ENCODE peak calls at places on chromosomes 11 and 22, in ten cellular contexts. One of them, this sample, is unnamed.

GRCh38 chr11:123616505-123617198 is 37.8 kb downstream of the SCN3B start:
- DNase-seq in AG04450: peak; percentile 61
- DNase-seq in cardiac fibroblast: peak; percentile 92
- DNase-seq in hepatocyte: peak; percentile 46
- DNase-seq in Panc1: no peak
- DNase-seq in H9: no peak
- DNase-seq in H1: no peak
- DNase-seq in astrocyte of the spinal cord: peak; percentile 37
- DNase-seq in HFFc6: peak; percentile 34
- DNase-seq in B cell: no peak
- DNase-seq in this sample: no peak

GRCh38 chr11:10302744-10303557 is 1.9 kb upstream of the ADM start:
- DNase-seq in B cell: peak; percentile 64
- DNase-seq in HFFc6: peak; percentile 58
- DNase-seq in astrocyte of the spinal cord: peak; percentile 73
- DNase-seq in H1: no peak
- DNase-seq in hepatocyte: peak; percentile 90
- DNase-seq in AG04450: no peak
- DNase-seq in H9: peak; percentile 59
- DNase-seq in cardiac fibroblast: peak; percentile 77
- DNase-seq in Panc1: no peak
- DNase-seq in this sample: peak; percentile 81

GRCh38 chr11:67572305-67572704 is 11.3 kb upstream of the GSTP1 start:
- DNase-seq in B cell: no peak
- DNase-seq in AG04450: no peak
- DNase-seq in H1: no peak
- DNase-seq in Panc1: no peak
- DNase-seq in HFFc6: no peak
- DNase-seq in cardiac fibroblast: no peak
- DNase-seq in astrocyte of the spinal cord: no peak
- DNase-seq in hepatocyte: no peak
- DNase-seq in H9: no peak
- DNase-seq in this sample: no peak

GRCh38 chr11:13038366-13038765 is 29.2 kb downstream of the RASSF10 start:
- DNase-seq in B cell: no peak
- DNase-seq in H1: no peak
- DNase-seq in AG04450: no peak
- DNase-seq in hepatocyte: no peak
- DNase-seq in Panc1: no peak
- DNase-seq in HFFc6: no peak
- DNase-seq in cardiac fibroblast: no peak
- DNase-seq in astrocyte of the spinal cord: no peak
- DNase-seq in H9: no peak
- DNase-seq in this sample: no peak

GRCh38 chr11:129702410-129703390 is 112.9 kb upstream of the TMEM45B start:
- DNase-seq in H1: no peak
- DNase-seq in cardiac fibroblast: no peak
- DNase-seq in Panc1: no peak
- DNase-seq in hepatocyte: no peak
- DNase-seq in astrocyte of the spinal cord: no peak
- DNase-seq in HFFc6: no peak
- DNase-seq in H9: peak; percentile 17
- DNase-seq in B cell: no peak
- DNase-seq in AG04450: no peak
- DNase-seq in this sample: no peak

GRCh38 chr11:121650520-121651266 is 197.9 kb upstream of the SORL1-AS1 start:
- DNase-seq in cardiac fibroblast: no peak
- DNase-seq in H9: no peak
- DNase-seq in hepatocyte: no peak
- DNase-seq in Panc1: no peak
- DNase-seq in H1: no peak
- DNase-seq in AG04450: no peak
- DNase-seq in B cell: no peak
- DNase-seq in astrocyte of the spinal cord: no peak
- DNase-seq in HFFc6: no peak
- DNase-seq in this sample: no peak

GRCh38 chr11:10181811-10182210 is 112.2 kb downstream of the SBF2 start:
- DNase-seq in B cell: no peak
- DNase-seq in hepatocyte: peak; percentile 6
- DNase-seq in AG04450: no peak
- DNase-seq in H9: no peak
- DNase-seq in HFFc6: peak; percentile 66
- DNase-seq in astrocyte of the spinal cord: peak; percentile 45
- DNase-seq in cardiac fibroblast: peak; percentile 68
- DNase-seq in Panc1: peak; percentile 17
- DNase-seq in H1: no peak
- DNase-seq in this sample: no peak

GRCh38 chr11:109629734-109630133 is 207.7 kb downstream of the C11orf87 start:
- DNase-seq in AG04450: no peak
- DNase-seq in HFFc6: no peak
- DNase-seq in H1: no peak
- DNase-seq in hepatocyte: no peak
- DNase-seq in Panc1: no peak
- DNase-seq in cardiac fibroblast: no peak
- DNase-seq in B cell: no peak
- DNase-seq in astrocyte of the spinal cord: no peak
- DNase-seq in H9: no peak
- DNase-seq in this sample: no peak

GRCh38 chr22:48592931-48593330 is 1234.7 kb downstream of the BRD1 start:
- DNase-seq in B cell: no peak
- DNase-seq in hepatocyte: no peak
- DNase-seq in cardiac fibroblast: no peak
- DNase-seq in astrocyte of the spinal cord: no peak
- DNase-seq in HFFc6: no peak
- DNase-seq in AG04450: no peak
- DNase-seq in H9: no peak
- DNase-seq in Panc1: no peak
- DNase-seq in H1: no peak
- DNase-seq in this sample: no peak

GRCh38 chr11:32659672-32660071 is 76.0 kb downstream of the EIF3M start:
- DNase-seq in astrocyte of the spinal cord: no peak
- DNase-seq in H1: no peak
- DNase-seq in cardiac fibroblast: no peak
- DNase-seq in H9: no peak
- DNase-seq in hepatocyte: no peak
- DNase-seq in B cell: no peak
- DNase-seq in HFFc6: no peak
- DNase-seq in AG04450: no peak
- DNase-seq in Panc1: no peak
- DNase-seq in this sample: no peak

GRCh38 chr11:115207166-115207591 is 297.0 kb downstream of the CADM1 start:
- DNase-seq in hepatocyte: peak; percentile 16
- DNase-seq in AG04450: no peak
- DNase-seq in H9: no peak
- DNase-seq in H1: no peak
- DNase-seq in astrocyte of the spinal cord: no peak
- DNase-seq in Panc1: no peak
- DNase-seq in HFFc6: no peak
- DNase-seq in B cell: no peak
- DNase-seq in cardiac fibroblast: no peak
- DNase-seq in this sample: no peak

GRCh38 chr11:5922749-5923426 is 19.2 kb upstream of the OR56A3 start:
- DNase-seq in hepatocyte: no peak
- DNase-seq in H1: no peak
- DNase-seq in AG04450: no peak
- DNase-seq in Panc1: no peak
- DNase-seq in B cell: no peak
- DNase-seq in H9: no peak
- DNase-seq in cardiac fibroblast: no peak
- DNase-seq in astrocyte of the spinal cord: no peak
- DNase-seq in HFFc6: no peak
- DNase-seq in this sample: no peak

GRCh38 chr11:3227568-3228444 is 4.4 kb downstream of the MRGPRE start:
- DNase-seq in B cell: peak; percentile 22
- DNase-seq in cardiac fibroblast: no peak
- DNase-seq in Panc1: no peak
- DNase-seq in H1: no peak
- DNase-seq in astrocyte of the spinal cord: no peak
- DNase-seq in HFFc6: no peak
- DNase-seq in hepatocyte: no peak
- DNase-seq in AG04450: no peak
- DNase-seq in H9: peak; percentile 31
- DNase-seq in this sample: no peak

GRCh38 chr22:20165913-20166312 is 15.1 kb upstream of the CCDC188 start:
- DNase-seq in H9: no peak
- DNase-seq in H1: no peak
- DNase-seq in AG04450: no peak
- DNase-seq in cardiac fibroblast: no peak
- DNase-seq in astrocyte of the spinal cord: no peak
- DNase-seq in Panc1: no peak
- DNase-seq in HFFc6: no peak
- DNase-seq in hepatocyte: no peak
- DNase-seq in B cell: no peak
- DNase-seq in this sample: no peak

GRCh38 chr11:75563501-75563977 is 1.5 kb downstream of the SERPINH1 start:
- DNase-seq in HFFc6: no peak
- DNase-seq in cardiac fibroblast: no peak
- DNase-seq in H9: no peak
- DNase-seq in B cell: no peak
- DNase-seq in hepatocyte: no peak
- DNase-seq in AG04450: no peak
- DNase-seq in Panc1: no peak
- DNase-seq in H1: no peak
- DNase-seq in astrocyte of the spinal cord: no peak
- DNase-seq in this sample: no peak

GRCh38 chr11:26704249-26704648 is 17.6 kb downstream of the SLC5A12 start:
- DNase-seq in HFFc6: no peak
- DNase-seq in cardiac fibroblast: no peak
- DNase-seq in hepatocyte: peak; percentile 47
- DNase-seq in B cell: no peak
- DNase-seq in H1: no peak
- DNase-seq in H9: no peak
- DNase-seq in AG04450: no peak
- DNase-seq in astrocyte of the spinal cord: peak; percentile 12
- DNase-seq in Panc1: no peak
- DNase-seq in this sample: no peak

GRCh38 chr11:440065-441042 is 1.5 kb downstream of the ANO9 start:
- DNase-seq in Panc1: no peak
- DNase-seq in H9: no peak
- DNase-seq in H1: no peak
- DNase-seq in AG04450: no peak
- DNase-seq in cardiac fibroblast: peak; percentile 49
- DNase-seq in astrocyte of the spinal cord: no peak
- DNase-seq in HFFc6: no peak
- DNase-seq in hepatocyte: no peak
- DNase-seq in B cell: no peak
- DNase-seq in this sample: no peak
- TF ChIP-seq CTCF in Panc1: no peak
- TF ChIP-seq CTCF in H9: peak; percentile 36
- TF ChIP-seq CTCF in H1: peak; percentile 24
- TF ChIP-seq CTCF in AG04450: peak; percentile 23
- TF ChIP-seq CTCF in cardiac fibroblast: peak; percentile 21
- TF ChIP-seq CTCF in astrocyte of the spinal cord: no peak
- TF ChIP-seq CTCF in HFFc6: peak; percentile 14
- TF ChIP-seq CTCF in hepatocyte: peak; percentile 16
- TF ChIP-seq CTCF in B cell: no peak
- TF ChIP-seq CTCF in this sample: no peak

DNA sequence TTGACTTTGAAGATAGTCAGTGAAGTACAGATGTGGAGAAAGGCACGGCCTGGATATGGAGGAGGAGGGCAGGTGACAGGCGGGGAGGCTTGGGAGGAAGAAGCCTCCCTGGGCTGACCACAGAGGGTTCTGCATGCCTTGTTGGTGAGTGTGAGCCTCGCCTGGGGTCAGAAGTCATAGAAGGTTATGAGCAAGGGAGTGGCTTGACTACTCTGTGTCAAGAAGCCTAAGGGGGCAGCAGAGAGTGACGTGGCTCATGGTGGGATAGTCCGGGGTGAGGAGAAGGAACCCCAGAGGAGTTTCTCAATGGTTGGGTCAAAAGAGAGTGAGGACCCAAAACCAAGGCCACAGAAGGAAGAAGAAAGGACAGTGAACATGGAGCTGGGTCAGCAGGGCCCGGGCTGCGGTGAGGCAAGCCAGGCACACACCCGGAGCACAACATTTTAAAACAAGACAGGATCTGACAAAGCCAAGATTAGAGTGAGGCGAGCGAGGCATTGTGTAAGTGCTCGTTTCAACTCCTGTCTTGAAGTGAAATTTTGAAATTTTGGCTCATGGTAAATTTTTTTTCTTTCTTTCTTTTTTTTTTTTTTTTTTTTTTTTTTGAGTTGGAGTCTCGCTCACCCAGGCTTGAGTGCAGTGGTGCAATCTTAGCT is 31.9 kb downstream of the PDGFB start:
- DNase-seq in astrocyte of the spinal cord: no peak
- DNase-seq in hepatocyte: no peak
- DNase-seq in AG04450: no peak
- DNase-seq in H1: no peak
- DNase-seq in Panc1: peak; percentile 63
- DNase-seq in B cell: no peak
- DNase-seq in cardiac fibroblast: peak; percentile 84
- DNase-seq in HFFc6: peak; percentile 37
- DNase-seq in H9: peak; percentile 73
- DNase-seq in this sample: no peak
- TF ChIP-seq CTCF in astrocyte of the spinal cord: no peak
- TF ChIP-seq CTCF in hepatocyte: no peak
- TF ChIP-seq CTCF in AG04450: no peak
- TF ChIP-seq CTCF in H1: peak; percentile 30
- TF ChIP-seq CTCF in Panc1: no peak
- TF ChIP-seq CTCF in B cell: no peak
- TF ChIP-seq CTCF in cardiac fibroblast: peak; percentile 18
- TF ChIP-seq CTCF in HFFc6: peak; percentile 31
- TF ChIP-seq CTCF in H9: peak; percentile 56
- TF ChIP-seq CTCF in this sample: no peak

DNA sequence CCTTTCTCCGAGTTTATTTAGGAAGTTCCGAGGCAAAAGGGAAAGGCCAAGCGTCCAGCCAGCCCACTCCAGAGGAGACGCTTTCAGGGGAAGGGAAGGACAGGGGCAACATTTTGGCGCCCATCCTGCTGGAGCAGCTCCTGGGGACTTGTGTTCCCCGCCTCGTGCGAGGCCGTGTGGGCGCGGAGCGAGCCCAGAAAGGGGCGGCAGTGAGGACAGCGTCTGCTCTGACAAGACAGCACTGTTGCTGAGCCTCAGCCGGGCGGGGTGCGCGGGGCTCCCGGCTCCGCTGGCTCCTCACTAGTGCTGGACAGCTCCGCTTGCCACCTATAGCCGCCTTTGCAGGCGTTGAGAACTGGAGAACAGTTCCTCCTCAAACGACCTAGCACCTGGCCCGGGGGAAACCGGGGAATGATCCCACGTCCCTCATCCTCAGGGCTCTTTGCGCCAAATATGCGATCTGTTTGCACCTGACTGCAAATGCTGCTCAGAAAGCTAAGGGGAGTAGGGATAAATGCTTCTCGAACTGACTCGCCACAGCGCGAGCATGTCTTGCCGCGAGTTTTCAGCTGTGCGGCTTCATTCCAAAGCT is 722 bp upstream of the GUCY1A2 start:
- DNase-seq in hepatocyte: peak; percentile 92
- DNase-seq in HFFc6: peak; percentile 21
- DNase-seq in H1: no peak
- DNase-seq in AG04450: peak; percentile 16
- DNase-seq in Panc1: no peak
- DNase-seq in cardiac fibroblast: peak; percentile 75
- DNase-seq in H9: peak; percentile 90
- DNase-seq in astrocyte of the spinal cord: peak; percentile 84
- DNase-seq in B cell: peak; percentile 21
- DNase-seq in this sample: no peak
- TF ChIP-seq CTCF in hepatocyte: no peak
- TF ChIP-seq CTCF in HFFc6: no peak
- TF ChIP-seq CTCF in H1: no peak
- TF ChIP-seq CTCF in AG04450: no peak
- TF ChIP-seq CTCF in Panc1: no peak
- TF ChIP-seq CTCF in cardiac fibroblast: no peak
- TF ChIP-seq CTCF in H9: no peak
- TF ChIP-seq CTCF in astrocyte of the spinal cord: no peak
- TF ChIP-seq CTCF in B cell: no peak
- TF ChIP-seq CTCF in this sample: no peak

GRCh38 chr11:7833527-7833926 is 36.8 kb upstream of the OR5P2 start:
- DNase-seq in cardiac fibroblast: no peak
- DNase-seq in AG04450: no peak
- DNase-seq in hepatocyte: no peak
- DNase-seq in HFFc6: peak; percentile 2
- DNase-seq in B cell: no peak
- DNase-seq in astrocyte of the spinal cord: no peak
- DNase-seq in Panc1: no peak
- DNase-seq in H9: no peak
- DNase-seq in H1: no peak
- DNase-seq in this sample: no peak
- TF ChIP-seq CTCF in cardiac fibroblast: no peak
- TF ChIP-seq CTCF in AG04450: no peak
- TF ChIP-seq CTCF in hepatocyte: no peak
- TF ChIP-seq CTCF in HFFc6: no peak
- TF ChIP-seq CTCF in B cell: no peak
- TF ChIP-seq CTCF in astrocyte of the spinal cord: no peak
- TF ChIP-seq CTCF in Panc1: peak; percentile 10
- TF ChIP-seq CTCF in H9: peak; percentile 28
- TF ChIP-seq CTCF in H1: no peak
- TF ChIP-seq CTCF in this sample: no peak

This sample was measured in omental fat pad.